ENCODE peak calls at places on chromosomes 11 and 22, in seven cellular contexts. G, P, E, H, J, Z and W are unnamed samples.

GRCh38 chr22:44889233-44889878 is 120.4 kb downstream of the PHF21B start:
- DNase-seq in G (peak), P (peak), E (no peak), H (no peak), J (no peak), Z (no peak), W (no peak)

GRCh38 chr11:72671144-72672099 is 2.8 kb downstream of the PDE2A start:
- DNase-seq in G (no peak), P (no peak), E (no peak), H (no peak), J (no peak), Z (no peak), W (no peak)

GRCh38 chr11:678297-678696 is 16.7 kb downstream of the DEAF1 start:
- DNase-seq in G (no peak), P (no peak), E (no peak), H (no peak), J (no peak), Z (no peak), W (no peak)

GRCh38 chr11:64245797-64246623 is 733 bp downstream of the PPP1R14B start:
- DNase-seq in G (no peak), P (peak), E (peak), H (peak), J (peak), Z (no peak), W (peak)

GRCh38 chr11:28347351-28347750 is 239.2 kb downstream of the METTL15 start:
- DNase-seq in G (no peak), P (no peak), E (no peak), H (no peak), J (no peak), Z (no peak), W (no peak)

GRCh38 chr11:73716153-73717056 is 44.5 kb downstream of the RAB6A start:
- DNase-seq in G (no peak), P (peak), E (no peak), H (no peak), J (no peak), Z (no peak), W (no peak)

GRCh38 chr11:113664069-113664980 is 41.8 kb downstream of the TMPRSS5 start:
- DNase-seq in G (peak), P (no peak), E (peak), H (peak), J (no peak), Z (no peak), W (peak)

GRCh38 chr11:109978895-109979294 is 114.3 kb upstream of the ZC3H12C start:
- DNase-seq in G (no peak), P (no peak), E (peak), H (no peak), J (no peak), Z (no peak), W (peak)

GRCh38 chr11:73297231-73297590 is 10.9 kb upstream of the ARHGEF17 start:
- DNase-seq in G (no peak), P (no peak), E (no peak), H (no peak), J (no peak), Z (no peak), W (no peak)

GRCh38 chr11:3853935-3854659 is 1.4 kb upstream of the STIM1 start:
- DNase-seq in G (no peak), P (peak), E (no peak), H (no peak), J (peak), Z (no peak), W (no peak)

GRCh38 chr22:49756656-49757055 is 71.0 kb downstream of the BRD1 start:
- DNase-seq in G (no peak), P (peak), E (no peak), H (no peak), J (no peak), Z (no peak), W (no peak)

GRCh38 chr22:30375312-30375849 is 11.8 kb downstream of the RNF215 start:
- DNase-seq in G (no peak), P (no peak), E (no peak), H (no peak), J (no peak), Z (no peak), W (no peak)

GRCh38 chr11:115759622-115760527 is 255.7 kb upstream of the CADM1 start:
- DNase-seq in G (no peak), P (no peak), E (no peak), H (no peak), J (peak), Z (peak), W (no peak)

GRCh38 chr11:12155696-12156095 is 45.3 kb downstream of the MICAL2 start:
- DNase-seq in G (no peak), P (no peak), E (no peak), H (no peak), J (no peak), Z (no peak), W (no peak)

GRCh38 chr11:111851636-111852035 is 19.7 kb downstream of the ALG9 start:
- DNase-seq in G (no peak), P (no peak), E (peak), H (no peak), J (no peak), Z (no peak), W (peak)
- TF ChIP-seq CTCF in G (peak), P (no peak), E (peak), H (peak), J (no peak), Z (no peak), W (peak)

DNA sequence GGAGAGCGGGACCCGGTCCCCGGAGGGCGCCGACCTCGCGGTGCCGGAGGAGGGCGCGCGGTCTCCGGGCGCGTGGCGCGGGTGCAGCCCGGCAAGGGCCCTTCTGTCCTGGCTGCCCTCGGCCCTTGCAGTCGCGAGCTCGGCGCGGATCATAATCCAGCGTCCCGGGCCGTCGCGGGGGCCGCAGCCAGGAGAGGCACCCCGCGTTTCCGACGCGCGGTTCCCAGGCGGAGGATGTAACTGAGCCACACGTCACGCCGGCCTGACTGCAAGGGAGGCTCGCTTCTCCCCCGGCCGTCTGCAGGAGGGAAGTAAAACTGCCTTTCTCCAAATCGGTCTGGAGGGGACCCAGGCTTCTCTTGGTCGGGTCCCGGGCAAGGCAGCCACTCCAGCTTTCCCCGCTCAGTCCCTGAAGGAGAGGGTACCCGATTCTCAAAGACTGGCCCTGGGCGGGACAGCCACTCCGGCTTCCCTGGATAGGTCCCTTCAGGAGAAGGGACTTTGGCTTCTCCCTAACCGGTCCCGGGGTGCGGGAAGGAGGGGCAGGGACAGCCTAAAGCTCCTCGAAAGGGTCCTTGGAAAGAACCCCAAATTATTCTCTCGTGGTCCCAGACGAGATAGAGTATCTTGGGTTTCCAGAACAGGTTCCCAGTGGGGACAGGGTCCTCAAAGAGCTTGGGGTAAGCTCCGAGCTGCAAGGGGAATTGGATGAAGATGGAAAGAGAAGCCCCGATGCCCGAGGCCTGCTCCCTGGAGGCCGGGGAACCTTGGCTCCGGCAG is 836 bp downstream of the SPON1 start:
- DNase-seq in G (no peak), P (no peak), E (peak), H (no peak), J (no peak), Z (peak), W (peak)
- TF ChIP-seq CTCF in G (no peak), P (no peak), E (no peak), H (no peak), J (no peak), Z (no peak), W (no peak)

GRCh38 chr11:14308114-14308896 is 50.7 kb downstream of the RRAS2 start:
- DNase-seq in G (peak), P (no peak), E (peak), H (no peak), J (no peak), Z (no peak), W (peak)
- TF ChIP-seq CTCF in G (peak), P (no peak), E (peak), H (peak), J (peak), Z (peak), W (peak)

GRCh38 chr11:22177186-22177585 is 15.7 kb upstream of the ANO5 start:
- DNase-seq in G (no peak), P (no peak), E (no peak), H (no peak), J (no peak), Z (no peak), W (no peak)
- TF ChIP-seq CTCF in G (no peak), P (no peak), E (no peak), H (no peak), J (no peak), Z (peak), W (no peak)

DNA sequence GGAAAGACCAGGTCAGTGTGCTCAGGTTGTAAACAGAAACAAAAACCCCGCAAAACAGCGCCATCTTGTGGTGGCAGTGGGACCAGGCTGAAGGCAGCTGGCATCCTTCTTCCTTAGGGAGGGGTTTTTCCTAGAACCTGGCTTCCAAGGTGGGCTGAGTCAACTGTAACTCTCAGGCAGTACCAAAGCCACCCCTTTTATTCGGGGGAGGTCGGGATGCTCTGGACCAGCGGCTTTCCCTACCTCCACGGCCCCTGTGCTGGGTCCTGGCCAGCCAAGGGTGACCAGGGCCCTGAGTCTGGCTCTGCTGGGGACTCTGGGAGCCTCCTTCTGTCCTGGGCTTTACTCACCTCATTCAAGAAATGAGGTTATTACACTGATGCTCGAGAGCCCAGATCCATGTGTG is 69.5 kb upstream of the FGF3 start:
- DNase-seq in G (peak), P (peak), E (peak), H (no peak), J (no peak), Z (peak), W (peak)
- TF ChIP-seq CTCF in G (peak), P (no peak), E (peak), H (peak), J (peak), Z (peak), W (peak)